ENCODE peak calls at places on chromosomes 12 and 14, in eight cellular contexts. D, F, W, T, J, H, E and L are unnamed samples.

GRCh38 chr12:104694711-104695110 is 238.0 kb downstream of the CHST11 start:
- DNase-seq in D (no peak), W (no peak), E (no peak), T (no peak), J (no peak), F (no peak), H (no peak), L (no peak)

GRCh38 chr14:87840906-87841305 is 152.1 kb downstream of the GALC start:
- DNase-seq in H (no peak), F (no peak), T (no peak), E (no peak), J (no peak), W (no peak), D (no peak), L (no peak)

GRCh38 chr12:6195665-6196535 is 4.3 kb upstream of the CD9 start:
- DNase-seq in E (peak; percentile 96), W (peak; percentile 97), D (peak; percentile 84), H (peak; percentile 94), F (peak; percentile 88), T (peak; percentile 83), J (peak; percentile 89), L (peak; percentile 70)

GRCh38 chr12:94666158-94666557 is 15.8 kb upstream of the TMCC3 start:
- DNase-seq in D (no peak), W (no peak), J (no peak), T (no peak), H (no peak), F (no peak), E (no peak), L (no peak)

GRCh38 chr12:15648564-15648963 is 140.6 kb downstream of the EPS8 start:
- DNase-seq in W (no peak), E (no peak), F (no peak), J (no peak), T (no peak), H (no peak), D (no peak), L (no peak)

GRCh38 chr12:82638324-82638723 is 48.4 kb upstream of the TMTC2 start:
- DNase-seq in D (no peak), E (no peak), T (no peak), J (no peak), F (no peak), W (no peak), H (no peak), L (no peak)

GRCh38 chr12:5554711-5555110 is 122.8 kb downstream of the NTF3 start:
- DNase-seq in W (no peak), T (no peak), H (no peak), F (no peak), J (no peak), E (no peak), D (no peak), L (no peak)

GRCh38 chr12:93039062-93039461 is 110.0 kb upstream of the EEA1 start:
- DNase-seq in F (no peak), T (no peak), H (no peak), W (no peak), D (no peak), E (no peak), J (no peak), L (no peak)

GRCh38 chr12:25266522-25266921 is 15.8 kb upstream of the KRAS start:
- DNase-seq in D (no peak), J (no peak), F (no peak), H (no peak), W (no peak), T (no peak), E (no peak), L (no peak)

GRCh38 chr12:49932023-49932422 is 18.5 kb upstream of the AQP2 start:
- DNase-seq in W (no peak), H (no peak), F (no peak), J (no peak), E (no peak), T (no peak), D (no peak), L (no peak)

GRCh38 chr14:36952702-36953101 is 219.7 kb downstream of the SLC25A21 start:
- DNase-seq in H (no peak), T (no peak), D (no peak), W (no peak), F (no peak), E (no peak), J (no peak), L (no peak)

GRCh38 chr12:9340422-9341259 is 132.4 kb upstream of the PZP start:
- DNase-seq in F (no peak), J (no peak), W (no peak), E (no peak), D (no peak), H (no peak), T (no peak), L (no peak)

GRCh38 chr12:106527356-106527755 is 55.4 kb upstream of the RFX4 start:
- DNase-seq in W (peak; percentile 16), T (no peak), F (no peak), H (no peak), J (no peak), D (no peak), E (no peak), L (no peak)

GRCh38 chr14:104558231-104559042 is 21.1 kb upstream of the C14orf180 start:
- DNase-seq in T (no peak), H (no peak), F (no peak), D (peak; percentile 19), J (no peak), W (no peak), E (no peak), L (no peak)

GRCh38 chr14:85853996-85854526 is 324.1 kb downstream of the FLRT2 start:
- DNase-seq in W (no peak), F (no peak), D (no peak), H (no peak), E (no peak), T (no peak), J (no peak), L (no peak)

GRCh38 chr14:97644365-97644764 is 847.2 kb downstream of the VRK1 start:
- DNase-seq in T (no peak), D (no peak), W (no peak), E (peak; percentile 60), J (no peak), F (no peak), H (no peak), L (no peak)

GRCh38 chr14:99644723-99645544 is at the start of gene HHIPL1:
- DNase-seq in H (no peak), F (peak; percentile 17), J (peak; percentile 9), W (peak; percentile 13), E (no peak), D (no peak), T (no peak), L (no peak)

GRCh38 chr14:99647407-99647806 is 2.5 kb downstream of the HHIPL1 start:
- DNase-seq in H (no peak), J (no peak), E (no peak), F (no peak), D (peak; percentile 73), W (no peak), T (no peak), L (no peak)

GRCh38 chr14:99643343-99643742 is 1.6 kb upstream of the HHIPL1 start:
- DNase-seq in T (no peak), H (no peak), W (no peak), D (no peak), F (no peak), E (no peak), J (no peak), L (no peak)

GRCh38 chr14:99644035-99644587 is 818 bp upstream of the HHIPL1 start:
- DNase-seq in H (no peak), J (no peak), T (no peak), E (no peak), W (no peak), D (no peak), F (no peak), L (no peak)

GRCh38 chr14:99645545-99646505 is 896 bp downstream of the HHIPL1 start:
- DNase-seq in D (no peak), E (no peak), F (no peak), T (no peak), H (no peak), W (no peak), J (no peak), L (no peak)
- H3K27me3 ChIP-seq in D (no peaks in the 10 kb centered on the region), E (peaks cover 4% of the 10 kb centered on the region), F (no peaks in the 10 kb centered on the region), T (no peaks in the 10 kb centered on the region), H (no peaks in the 10 kb centered on the region), W (no peaks in the 10 kb centered on the region), J (no peaks in the 10 kb centered on the region), L (peaks cover 14% of the 10 kb centered on the region)

GRCh38 chr12:108199111-108199510 is 70.0 kb downstream of the WSCD2 start:
- DNase-seq in F (no peak), E (peak; percentile 64), J (no peak), W (no peak), H (no peak), D (no peak), T (no peak), L (no peak)

GRCh38 chr12:108204618-108205017 is 75.5 kb downstream of the WSCD2 start:
- DNase-seq in J (no peak), E (no peak), D (no peak), W (no peak), H (no peak), T (no peak), F (no peak), L (no peak)

GRCh38 chr12:108198043-108198442 is 69.0 kb downstream of the WSCD2 start:
- DNase-seq in F (no peak), D (no peak), H (no peak), T (no peak), W (no peak), E (no peak), J (no peak), L (no peak)

GRCh38 chr12:108204117-108204516 is 75.0 kb downstream of the WSCD2 start:
- DNase-seq in W (no peak), D (no peak), T (no peak), J (no peak), F (no peak), E (no peak), H (no peak), L (no peak)

DNA sequence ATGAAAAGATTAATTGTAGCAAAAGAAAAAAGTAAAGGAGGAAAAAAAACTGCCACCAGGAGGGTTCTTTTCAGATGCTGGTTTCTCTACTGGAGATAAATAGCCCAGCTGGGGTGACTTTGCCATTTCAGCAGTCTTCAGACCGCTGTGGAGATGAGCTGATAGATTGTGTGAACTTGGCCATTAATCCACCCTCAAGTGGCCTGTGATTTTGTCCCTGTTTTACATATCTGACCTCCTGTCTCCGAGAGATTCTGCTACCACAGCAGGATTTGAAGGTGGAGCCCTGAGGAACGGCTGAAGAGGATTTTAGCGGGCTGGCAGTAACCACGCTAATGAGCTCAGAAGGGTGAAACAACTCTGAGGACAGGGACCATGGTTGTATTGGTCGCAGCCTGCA is 72.7 kb downstream of the WSCD2 start:
- DNase-seq in T (no peak), D (no peak), J (no peak), E (no peak), W (no peak), F (no peak), H (no peak), L (no peak)
- TF ChIP-seq POLR2A in T (no peak), D (no peak), J (no peak), E (no peak), W (no peak), F (no peak), H (no peak), L (no peak)

GRCh38 chr12:133037207-133038005 is at the start of gene ZNF84:
- DNase-seq in T (peak; percentile 94), E (peak; percentile 99), J (peak; percentile 98), F (peak; percentile 98), W (peak; percentile 99), D (peak; percentile 98), H (peak; percentile 95), L (peak; percentile 93)

GRCh38 chr12:133038310-133038709 is 1.0 kb downstream of the ZNF84 start:
- DNase-seq in W (peak; percentile 6), F (no peak), T (no peak), E (no peak), H (no peak), J (no peak), D (no peak), L (no peak)
- H3K9me3 ChIP-seq in W (peaks cover 7% of the 10 kb centered on the region), F (no peaks in the 10 kb centered on the region), T (peaks cover 57% of the 10 kb centered on the region), E (no peaks in the 10 kb centered on the region), H (peaks cover 52% of the 10 kb centered on the region), J (no peaks in the 10 kb centered on the region), D (peaks cover 50% of the 10 kb centered on the region), L (peaks cover 4% of the 10 kb centered on the region)

GRCh38 chr14:22497671-22498093 is 91.3 kb downstream of the DAD1 start:
- DNase-seq in T (no peak), W (no peak), H (no peak), D (no peak), F (no peak), E (no peak), J (no peak), L (no peak)
- H3K27me3 ChIP-seq in T (no peaks in the 10 kb centered on the region), W (peaks cover 25% of the 10 kb centered on the region), H (no peaks in the 10 kb centered on the region), D (no peaks in the 10 kb centered on the region), F (no peaks in the 10 kb centered on the region), E (no peaks in the 10 kb centered on the region), J (no peaks in the 10 kb centered on the region), L (no peaks in the 10 kb centered on the region)